ENCODE peak calls at places on chromosomes 2 and 18, in seven cellular contexts. One of them, this sample, is unnamed.

GRCh38 chr2:109135572-109136185 is 6.7 kb downstream of the SH3RF3 start:
- DNase-seq in HEK293T: no peak
- DNase-seq in SJSA1: peak
- DNase-seq in Ammon's horn: peak
- DNase-seq in NCI-H345: peak
- DNase-seq in stimulated activated CD8-positive, alpha-beta memory T cell treated with anti-CD3 and anti-CD28 coated beads, Interleukin-15, amount 100 ng/mL, for 24 hours: no peak
- DNase-seq in C1 segment of cervical spinal cord: no peak
- DNase-seq in this sample: no peak

GRCh38 chr2:51368250-51368649 is 336.3 kb upstream of the NRXN1 start:
- DNase-seq in HEK293T: no peak
- DNase-seq in SJSA1: no peak
- DNase-seq in Ammon's horn: no peak
- DNase-seq in NCI-H345: no peak
- DNase-seq in stimulated activated CD8-positive, alpha-beta memory T cell treated with anti-CD3 and anti-CD28 coated beads, Interleukin-15, amount 100 ng/mL, for 24 hours: no peak
- DNase-seq in C1 segment of cervical spinal cord: no peak
- DNase-seq in this sample: no peak

GRCh38 chr2:236107971-236108625 is 60.1 kb downstream of the GBX2 start:
- DNase-seq in HEK293T: no peak
- DNase-seq in SJSA1: no peak
- DNase-seq in Ammon's horn: no peak
- DNase-seq in NCI-H345: no peak
- DNase-seq in stimulated activated CD8-positive, alpha-beta memory T cell treated with anti-CD3 and anti-CD28 coated beads, Interleukin-15, amount 100 ng/mL, for 24 hours: no peak
- DNase-seq in C1 segment of cervical spinal cord: no peak
- DNase-seq in this sample: no peak

GRCh38 chr2:25494626-25495025 is 152.9 kb upstream of the DNMT3A start:
- DNase-seq in HEK293T: no peak
- DNase-seq in SJSA1: no peak
- DNase-seq in Ammon's horn: no peak
- DNase-seq in NCI-H345: no peak
- DNase-seq in stimulated activated CD8-positive, alpha-beta memory T cell treated with anti-CD3 and anti-CD28 coated beads, Interleukin-15, amount 100 ng/mL, for 24 hours: no peak
- DNase-seq in C1 segment of cervical spinal cord: no peak
- DNase-seq in this sample: no peak

GRCh38 chr18:67385455-67385854 is 131.1 kb downstream of the DSEL start:
- DNase-seq in HEK293T: no peak
- DNase-seq in SJSA1: no peak
- DNase-seq in Ammon's horn: no peak
- DNase-seq in NCI-H345: no peak
- DNase-seq in stimulated activated CD8-positive, alpha-beta memory T cell treated with anti-CD3 and anti-CD28 coated beads, Interleukin-15, amount 100 ng/mL, for 24 hours: no peak
- DNase-seq in C1 segment of cervical spinal cord: no peak
- DNase-seq in this sample: no peak

GRCh38 chr2:144389151-144389929 is 130.6 kb downstream of the ZEB2 start:
- DNase-seq in HEK293T: no peak
- DNase-seq in SJSA1: no peak
- DNase-seq in Ammon's horn: no peak
- DNase-seq in NCI-H345: peak
- DNase-seq in stimulated activated CD8-positive, alpha-beta memory T cell treated with anti-CD3 and anti-CD28 coated beads, Interleukin-15, amount 100 ng/mL, for 24 hours: no peak
- DNase-seq in C1 segment of cervical spinal cord: no peak
- DNase-seq in this sample: no peak

GRCh38 chr2:241665731-241666440 is 20.7 kb downstream of the DTYMK start:
- DNase-seq in HEK293T: no peak
- DNase-seq in SJSA1: no peak
- DNase-seq in Ammon's horn: peak
- DNase-seq in NCI-H345: no peak
- DNase-seq in stimulated activated CD8-positive, alpha-beta memory T cell treated with anti-CD3 and anti-CD28 coated beads, Interleukin-15, amount 100 ng/mL, for 24 hours: no peak
- DNase-seq in C1 segment of cervical spinal cord: no peak
- DNase-seq in this sample: no peak

GRCh38 chr2:71696381-71696780 is 243.0 kb downstream of the DYSF start:
- DNase-seq in HEK293T: no peak
- DNase-seq in SJSA1: no peak
- DNase-seq in Ammon's horn: no peak
- DNase-seq in NCI-H345: no peak
- DNase-seq in stimulated activated CD8-positive, alpha-beta memory T cell treated with anti-CD3 and anti-CD28 coated beads, Interleukin-15, amount 100 ng/mL, for 24 hours: no peak
- DNase-seq in C1 segment of cervical spinal cord: no peak
- DNase-seq in this sample: no peak

GRCh38 chr2:42921721-42922120 is 129.3 kb upstream of the HAAO start:
- DNase-seq in HEK293T: no peak
- DNase-seq in SJSA1: no peak
- DNase-seq in Ammon's horn: no peak
- DNase-seq in NCI-H345: no peak
- DNase-seq in stimulated activated CD8-positive, alpha-beta memory T cell treated with anti-CD3 and anti-CD28 coated beads, Interleukin-15, amount 100 ng/mL, for 24 hours: no peak
- DNase-seq in C1 segment of cervical spinal cord: no peak
- DNase-seq in this sample: no peak

GRCh38 chr2:142935563-142936089 is 58.2 kb downstream of the KYNU start:
- DNase-seq in HEK293T: no peak
- DNase-seq in SJSA1: no peak
- DNase-seq in Ammon's horn: no peak
- DNase-seq in NCI-H345: no peak
- DNase-seq in stimulated activated CD8-positive, alpha-beta memory T cell treated with anti-CD3 and anti-CD28 coated beads, Interleukin-15, amount 100 ng/mL, for 24 hours: no peak
- DNase-seq in C1 segment of cervical spinal cord: no peak
- DNase-seq in this sample: no peak

GRCh38 chr2:172639823-172640222 is 83.9 kb downstream of the PDK1 start:
- DNase-seq in HEK293T: no peak
- DNase-seq in SJSA1: peak
- DNase-seq in Ammon's horn: no peak
- DNase-seq in NCI-H345: peak
- DNase-seq in stimulated activated CD8-positive, alpha-beta memory T cell treated with anti-CD3 and anti-CD28 coated beads, Interleukin-15, amount 100 ng/mL, for 24 hours: no peak
- DNase-seq in C1 segment of cervical spinal cord: no peak
- DNase-seq in this sample: no peak

GRCh38 chr2:170822292-170822884 is 5.7 kb downstream of the GAD1 start:
- DNase-seq in HEK293T: no peak
- DNase-seq in SJSA1: no peak
- DNase-seq in Ammon's horn: no peak
- DNase-seq in NCI-H345: no peak
- DNase-seq in stimulated activated CD8-positive, alpha-beta memory T cell treated with anti-CD3 and anti-CD28 coated beads, Interleukin-15, amount 100 ng/mL, for 24 hours: no peak
- DNase-seq in C1 segment of cervical spinal cord: no peak
- DNase-seq in this sample: peak

GRCh38 chr18:79490593-79491551 is 95.1 kb downstream of the NFATC1 start:
- DNase-seq in HEK293T: no peak
- DNase-seq in SJSA1: no peak
- DNase-seq in Ammon's horn: no peak
- DNase-seq in NCI-H345: no peak
- DNase-seq in stimulated activated CD8-positive, alpha-beta memory T cell treated with anti-CD3 and anti-CD28 coated beads, Interleukin-15, amount 100 ng/mL, for 24 hours: no peak
- DNase-seq in C1 segment of cervical spinal cord: no peak
- DNase-seq in this sample: no peak

GRCh38 chr2:25115902-25116301 is 52.5 kb downstream of the POMC start:
- DNase-seq in HEK293T: no peak
- DNase-seq in SJSA1: no peak
- DNase-seq in Ammon's horn: no peak
- DNase-seq in NCI-H345: no peak
- DNase-seq in stimulated activated CD8-positive, alpha-beta memory T cell treated with anti-CD3 and anti-CD28 coated beads, Interleukin-15, amount 100 ng/mL, for 24 hours: no peak
- DNase-seq in C1 segment of cervical spinal cord: no peak
- DNase-seq in this sample: no peak

GRCh38 chr18:55998071-55998522 is 410.1 kb upstream of the TCF4 start:
- DNase-seq in HEK293T: no peak
- DNase-seq in SJSA1: peak
- DNase-seq in Ammon's horn: peak
- DNase-seq in NCI-H345: no peak
- DNase-seq in stimulated activated CD8-positive, alpha-beta memory T cell treated with anti-CD3 and anti-CD28 coated beads, Interleukin-15, amount 100 ng/mL, for 24 hours: no peak
- DNase-seq in C1 segment of cervical spinal cord: peak
- DNase-seq in this sample: no peak

GRCh38 chr2:69505710-69506109 is 68.5 kb upstream of the NFU1 start:
- DNase-seq in HEK293T: no peak
- DNase-seq in SJSA1: no peak
- DNase-seq in Ammon's horn: no peak
- DNase-seq in NCI-H345: no peak
- DNase-seq in stimulated activated CD8-positive, alpha-beta memory T cell treated with anti-CD3 and anti-CD28 coated beads, Interleukin-15, amount 100 ng/mL, for 24 hours: no peak
- DNase-seq in C1 segment of cervical spinal cord: no peak
- DNase-seq in this sample: no peak

GRCh38 chr2:20596973-20597867 is 53.7 kb downstream of the HS1BP3 start:
- DNase-seq in HEK293T: no peak
- DNase-seq in SJSA1: no peak
- DNase-seq in Ammon's horn: peak
- DNase-seq in NCI-H345: no peak
- DNase-seq in stimulated activated CD8-positive, alpha-beta memory T cell treated with anti-CD3 and anti-CD28 coated beads, Interleukin-15, amount 100 ng/mL, for 24 hours: no peak
- DNase-seq in C1 segment of cervical spinal cord: peak
- DNase-seq in this sample: no peak

GRCh38 chr18:9992300-9992987 is 78.6 kb downstream of the VAPA start:
- DNase-seq in HEK293T: no peak
- DNase-seq in SJSA1: no peak
- DNase-seq in Ammon's horn: no peak
- DNase-seq in NCI-H345: no peak
- DNase-seq in stimulated activated CD8-positive, alpha-beta memory T cell treated with anti-CD3 and anti-CD28 coated beads, Interleukin-15, amount 100 ng/mL, for 24 hours: no peak
- DNase-seq in C1 segment of cervical spinal cord: no peak
- DNase-seq in this sample: no peak

GRCh38 chr2:147330925-147331324 is 513.9 kb upstream of the ACVR2A start:
- DNase-seq in HEK293T: no peak
- DNase-seq in SJSA1: no peak
- DNase-seq in Ammon's horn: no peak
- DNase-seq in NCI-H345: no peak
- DNase-seq in stimulated activated CD8-positive, alpha-beta memory T cell treated with anti-CD3 and anti-CD28 coated beads, Interleukin-15, amount 100 ng/mL, for 24 hours: no peak
- DNase-seq in C1 segment of cervical spinal cord: no peak
- DNase-seq in this sample: no peak

GRCh38 chr2:3171564-3172264 is 205.9 kb downstream of the EIPR1 start:
- DNase-seq in HEK293T: no peak
- DNase-seq in SJSA1: no peak
- DNase-seq in Ammon's horn: no peak
- DNase-seq in NCI-H345: no peak
- DNase-seq in stimulated activated CD8-positive, alpha-beta memory T cell treated with anti-CD3 and anti-CD28 coated beads, Interleukin-15, amount 100 ng/mL, for 24 hours: no peak
- DNase-seq in C1 segment of cervical spinal cord: no peak
- DNase-seq in this sample: no peak

GRCh38 chr18:61743775-61744531 is 148.9 kb downstream of the RNF152 start:
- DNase-seq in HEK293T: no peak
- DNase-seq in SJSA1: no peak
- DNase-seq in Ammon's horn: no peak
- DNase-seq in NCI-H345: no peak
- DNase-seq in stimulated activated CD8-positive, alpha-beta memory T cell treated with anti-CD3 and anti-CD28 coated beads, Interleukin-15, amount 100 ng/mL, for 24 hours: no peak
- DNase-seq in C1 segment of cervical spinal cord: no peak
- DNase-seq in this sample: no peak

GRCh38 chr2:63790491-63790890 is 51.2 kb upstream of the UGP2 start:
- DNase-seq in HEK293T: no peak
- DNase-seq in SJSA1: no peak
- DNase-seq in Ammon's horn: no peak
- DNase-seq in NCI-H345: no peak
- DNase-seq in stimulated activated CD8-positive, alpha-beta memory T cell treated with anti-CD3 and anti-CD28 coated beads, Interleukin-15, amount 100 ng/mL, for 24 hours: no peak
- DNase-seq in C1 segment of cervical spinal cord: no peak
- DNase-seq in this sample: no peak

GRCh38 chr2:166373951-166374350 is 1.8 kb downstream of the SCN9A start:
- DNase-seq in HEK293T: peak
- DNase-seq in SJSA1: peak
- DNase-seq in Ammon's horn: no peak
- DNase-seq in NCI-H345: peak
- DNase-seq in stimulated activated CD8-positive, alpha-beta memory T cell treated with anti-CD3 and anti-CD28 coated beads, Interleukin-15, amount 100 ng/mL, for 24 hours: no peak
- DNase-seq in C1 segment of cervical spinal cord: no peak
- DNase-seq in this sample: no peak

GRCh38 chr2:210620456-210620855 is 64.1 kb downstream of the CPS1 start:
- DNase-seq in HEK293T: no peak
- DNase-seq in SJSA1: no peak
- DNase-seq in Ammon's horn: no peak
- DNase-seq in NCI-H345: no peak
- DNase-seq in stimulated activated CD8-positive, alpha-beta memory T cell treated with anti-CD3 and anti-CD28 coated beads, Interleukin-15, amount 100 ng/mL, for 24 hours: no peak
- DNase-seq in C1 segment of cervical spinal cord: no peak
- DNase-seq in this sample: no peak

GRCh38 chr18:59787998-59788875 is 91.0 kb upstream of the CCBE1 start:
- DNase-seq in HEK293T: peak
- DNase-seq in SJSA1: peak
- DNase-seq in Ammon's horn: no peak
- DNase-seq in NCI-H345: no peak
- DNase-seq in stimulated activated CD8-positive, alpha-beta memory T cell treated with anti-CD3 and anti-CD28 coated beads, Interleukin-15, amount 100 ng/mL, for 24 hours: no peak
- DNase-seq in C1 segment of cervical spinal cord: no peak
- DNase-seq in this sample: no peak

GRCh38 chr2:25673170-25674002 is at the start of gene DTNB:
- DNase-seq in HEK293T: peak
- DNase-seq in SJSA1: peak
- DNase-seq in Ammon's horn: peak
- DNase-seq in NCI-H345: peak
- DNase-seq in stimulated activated CD8-positive, alpha-beta memory T cell treated with anti-CD3 and anti-CD28 coated beads, Interleukin-15, amount 100 ng/mL, for 24 hours: peak
- DNase-seq in C1 segment of cervical spinal cord: peak
- DNase-seq in this sample: peak

GRCh38 chr2:203626952-203627681 is 79.3 kb upstream of the CD28 start:
- DNase-seq in HEK293T: no peak
- DNase-seq in SJSA1: no peak
- DNase-seq in Ammon's horn: no peak
- DNase-seq in NCI-H345: no peak
- DNase-seq in stimulated activated CD8-positive, alpha-beta memory T cell treated with anti-CD3 and anti-CD28 coated beads, Interleukin-15, amount 100 ng/mL, for 24 hours: no peak
- DNase-seq in C1 segment of cervical spinal cord: no peak
- DNase-seq in this sample: no peak

GRCh38 chr2:131580187-131580586 is 52.5 kb downstream of the CCDC74A start:
- DNase-seq in HEK293T: no peak
- DNase-seq in SJSA1: no peak
- DNase-seq in Ammon's horn: no peak
- DNase-seq in NCI-H345: no peak
- DNase-seq in stimulated activated CD8-positive, alpha-beta memory T cell treated with anti-CD3 and anti-CD28 coated beads, Interleukin-15, amount 100 ng/mL, for 24 hours: no peak
- DNase-seq in C1 segment of cervical spinal cord: no peak
- DNase-seq in this sample: no peak

GRCh38 chr2:119873350-119874013 is 113.8 kb downstream of the PTPN4 start:
- DNase-seq in HEK293T: no peak
- DNase-seq in SJSA1: no peak
- DNase-seq in Ammon's horn: no peak
- DNase-seq in NCI-H345: no peak
- DNase-seq in stimulated activated CD8-positive, alpha-beta memory T cell treated with anti-CD3 and anti-CD28 coated beads, Interleukin-15, amount 100 ng/mL, for 24 hours: no peak
- DNase-seq in C1 segment of cervical spinal cord: no peak
- DNase-seq in this sample: no peak

GRCh38 chr2:172977330-172978052 is 98.2 kb upstream of the MAP3K20 start:
- DNase-seq in HEK293T: no peak
- DNase-seq in SJSA1: no peak
- DNase-seq in Ammon's horn: no peak
- DNase-seq in NCI-H345: no peak
- DNase-seq in stimulated activated CD8-positive, alpha-beta memory T cell treated with anti-CD3 and anti-CD28 coated beads, Interleukin-15, amount 100 ng/mL, for 24 hours: no peak
- DNase-seq in C1 segment of cervical spinal cord: no peak
- DNase-seq in this sample: no peak

GRCh38 chr18:65415167-65415566 is 335.6 kb upstream of the CDH7 start:
- DNase-seq in HEK293T: no peak
- DNase-seq in SJSA1: no peak
- DNase-seq in Ammon's horn: no peak
- DNase-seq in NCI-H345: peak
- DNase-seq in stimulated activated CD8-positive, alpha-beta memory T cell treated with anti-CD3 and anti-CD28 coated beads, Interleukin-15, amount 100 ng/mL, for 24 hours: no peak
- DNase-seq in C1 segment of cervical spinal cord: no peak
- DNase-seq in this sample: no peak

GRCh38 chr2:28423856-28424605 is 31.4 kb downstream of the FOSL2 start:
- DNase-seq in HEK293T: no peak
- DNase-seq in SJSA1: no peak
- DNase-seq in Ammon's horn: peak
- DNase-seq in NCI-H345: no peak
- DNase-seq in stimulated activated CD8-positive, alpha-beta memory T cell treated with anti-CD3 and anti-CD28 coated beads, Interleukin-15, amount 100 ng/mL, for 24 hours: no peak
- DNase-seq in C1 segment of cervical spinal cord: no peak
- DNase-seq in this sample: peak

GRCh38 chr2:43343573-43344304 is 117.3 kb upstream of the ZFP36L2 start:
- DNase-seq in HEK293T: no peak
- DNase-seq in SJSA1: peak
- DNase-seq in Ammon's horn: peak
- DNase-seq in NCI-H345: no peak
- DNase-seq in stimulated activated CD8-positive, alpha-beta memory T cell treated with anti-CD3 and anti-CD28 coated beads, Interleukin-15, amount 100 ng/mL, for 24 hours: no peak
- DNase-seq in C1 segment of cervical spinal cord: no peak
- DNase-seq in this sample: no peak

GRCh38 chr2:74702001-74702715 is 48.1 kb downstream of the SEMA4F start:
- DNase-seq in HEK293T: no peak
- DNase-seq in SJSA1: no peak
- DNase-seq in Ammon's horn: no peak
- DNase-seq in NCI-H345: peak
- DNase-seq in stimulated activated CD8-positive, alpha-beta memory T cell treated with anti-CD3 and anti-CD28 coated beads, Interleukin-15, amount 100 ng/mL, for 24 hours: no peak
- DNase-seq in C1 segment of cervical spinal cord: no peak
- DNase-seq in this sample: no peak

GRCh38 chr2:216491757-216492635 is 6.6 kb upstream of the RPL37A start:
- DNase-seq in HEK293T: no peak
- DNase-seq in SJSA1: peak
- DNase-seq in Ammon's horn: no peak
- DNase-seq in NCI-H345: no peak
- DNase-seq in stimulated activated CD8-positive, alpha-beta memory T cell treated with anti-CD3 and anti-CD28 coated beads, Interleukin-15, amount 100 ng/mL, for 24 hours: no peak
- DNase-seq in C1 segment of cervical spinal cord: no peak
- DNase-seq in this sample: no peak

GRCh38 chr18:58311390-58311789 is 267.4 kb downstream of the NEDD4L start:
- DNase-seq in HEK293T: no peak
- DNase-seq in SJSA1: no peak
- DNase-seq in Ammon's horn: no peak
- DNase-seq in NCI-H345: no peak
- DNase-seq in stimulated activated CD8-positive, alpha-beta memory T cell treated with anti-CD3 and anti-CD28 coated beads, Interleukin-15, amount 100 ng/mL, for 24 hours: no peak
- DNase-seq in C1 segment of cervical spinal cord: no peak
- DNase-seq in this sample: no peak

This sample was measured in activated naive CD4-positive, alpha-beta T cell.